ENCODE peak calls at places on chromosome 7, in five cellular contexts. One of them, this sample, is unnamed. For H3K4me1, the result is how much of the 10 kb centered on the place peaks cover.

GRCh38 chr7:102152672-102153585 is 133.7 kb upstream of the SH2B2 start:
- DNase-seq in adrenal gland: no peak
- DNase-seq in mucosa of descending colon: peak
- DNase-seq in cardiac muscle cell: peak
- DNase-seq in RWPE2: peak
- DNase-seq in this sample: no peak

GRCh38 chr7:40024841-40025240 is 74.8 kb downstream of the CDK13 start:
- DNase-seq in mucosa of descending colon: no peak
- DNase-seq in cardiac muscle cell: no peak
- DNase-seq in RWPE2: no peak
- DNase-seq in adrenal gland: no peak
- DNase-seq in this sample: no peak

GRCh38 chr7:51430480-51431086 is 114.0 kb upstream of the COBL start:
- DNase-seq in RWPE2: no peak
- DNase-seq in cardiac muscle cell: peak
- DNase-seq in mucosa of descending colon: peak
- DNase-seq in adrenal gland: peak
- DNase-seq in this sample: peak

GRCh38 chr7:151987748-151988529 is 31.7 kb downstream of the GALNTL5 start:
- DNase-seq in mucosa of descending colon: no peak
- DNase-seq in cardiac muscle cell: peak
- DNase-seq in RWPE2: no peak
- DNase-seq in adrenal gland: no peak
- DNase-seq in this sample: no peak

GRCh38 chr7:81684513-81685262 is 85.2 kb downstream of the HGF start:
- DNase-seq in RWPE2: peak
- DNase-seq in mucosa of descending colon: peak
- DNase-seq in adrenal gland: peak
- DNase-seq in cardiac muscle cell: peak
- DNase-seq in this sample: peak

GRCh38 chr7:117098457-117098856 is 145.2 kb downstream of the ST7 start:
- DNase-seq in cardiac muscle cell: peak
- DNase-seq in adrenal gland: no peak
- DNase-seq in RWPE2: no peak
- DNase-seq in mucosa of descending colon: no peak
- DNase-seq in this sample: no peak

GRCh38 chr7:139886206-139886605 is 57.1 kb downstream of the TBXAS1 start:
- DNase-seq in cardiac muscle cell: no peak
- DNase-seq in adrenal gland: no peak
- DNase-seq in mucosa of descending colon: no peak
- DNase-seq in RWPE2: no peak
- DNase-seq in this sample: no peak

GRCh38 chr7:142248-142955 is 50.0 kb upstream of the FAM20C start:
- DNase-seq in adrenal gland: no peak
- DNase-seq in RWPE2: no peak
- DNase-seq in cardiac muscle cell: peak
- DNase-seq in mucosa of descending colon: peak
- DNase-seq in this sample: peak

GRCh38 chr7:154905615-154906014 is 97.3 kb downstream of the PAXIP1 start:
- DNase-seq in cardiac muscle cell: no peak
- DNase-seq in adrenal gland: no peak
- DNase-seq in RWPE2: no peak
- DNase-seq in mucosa of descending colon: no peak
- DNase-seq in this sample: no peak

GRCh38 chr7:92916751-92917369 is 80.5 kb upstream of the CDK6 start:
- DNase-seq in RWPE2: peak
- DNase-seq in cardiac muscle cell: peak
- DNase-seq in mucosa of descending colon: no peak
- DNase-seq in adrenal gland: no peak
- DNase-seq in this sample: peak

GRCh38 chr7:70190266-70190665 is 592.0 kb downstream of the AUTS2 start:
- DNase-seq in RWPE2: no peak
- DNase-seq in adrenal gland: no peak
- DNase-seq in cardiac muscle cell: no peak
- DNase-seq in mucosa of descending colon: no peak
- DNase-seq in this sample: no peak

GRCh38 chr7:70189776-70190175 is 591.5 kb downstream of the AUTS2 start:
- DNase-seq in adrenal gland: no peak
- DNase-seq in mucosa of descending colon: no peak
- DNase-seq in cardiac muscle cell: no peak
- DNase-seq in RWPE2: no peak
- DNase-seq in this sample: no peak

GRCh38 chr7:70183278-70183677 is 585.0 kb downstream of the AUTS2 start:
- DNase-seq in adrenal gland: no peak
- DNase-seq in RWPE2: no peak
- DNase-seq in cardiac muscle cell: no peak
- DNase-seq in mucosa of descending colon: peak
- DNase-seq in this sample: peak

GRCh38 chr7:70193514-70193913 is 595.2 kb downstream of the AUTS2 start:
- DNase-seq in cardiac muscle cell: peak
- DNase-seq in RWPE2: no peak
- DNase-seq in adrenal gland: no peak
- DNase-seq in mucosa of descending colon: no peak
- DNase-seq in this sample: no peak

DNA sequence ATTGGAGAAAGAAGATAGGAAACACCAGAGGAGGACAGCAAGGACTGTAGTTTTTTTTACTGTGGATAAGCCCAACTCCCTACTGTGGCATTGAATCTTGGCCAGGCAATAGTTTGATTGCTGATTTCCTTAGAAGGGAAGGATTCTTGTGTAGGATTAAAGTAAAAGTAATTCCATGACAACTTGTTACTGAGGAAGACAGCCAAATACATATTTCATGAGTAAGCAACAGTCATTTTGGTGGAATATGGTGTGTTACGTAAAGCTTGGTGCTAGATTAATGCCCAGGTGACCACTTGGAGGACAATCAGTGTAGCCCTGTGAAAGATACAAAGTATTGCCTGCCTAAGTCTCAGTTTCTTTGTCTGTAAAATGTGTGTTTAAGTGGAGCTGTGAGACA is 591.0 kb downstream of the AUTS2 start:
- DNase-seq in adrenal gland: no peak
- DNase-seq in mucosa of descending colon: no peak
- DNase-seq in cardiac muscle cell: no peak
- DNase-seq in RWPE2: no peak
- DNase-seq in this sample: no peak
- H3K4me1 ChIP-seq in adrenal gland: under half
- H3K4me1 ChIP-seq in mucosa of descending colon: under half
- H3K4me1 ChIP-seq in cardiac muscle cell: under half
- H3K4me1 ChIP-seq in RWPE2: under half
- H3K4me1 ChIP-seq in this sample: under half

DNA sequence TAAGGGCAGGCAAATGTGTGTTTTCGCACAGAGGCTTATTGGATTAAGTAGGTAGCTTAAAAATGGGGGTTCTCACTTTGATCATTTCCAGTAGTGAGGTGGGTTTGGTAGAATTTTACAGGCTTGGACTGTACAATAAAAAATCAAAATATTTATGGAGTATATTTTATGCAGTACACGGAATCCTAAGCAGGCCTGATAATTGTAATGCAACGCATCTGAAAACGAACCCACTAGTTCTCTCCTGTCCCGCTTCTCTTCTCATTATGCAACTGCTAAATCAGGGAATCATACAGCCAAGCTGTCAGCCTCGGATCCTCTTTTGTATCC is 377 bp upstream of the POLR1F start:
- DNase-seq in RWPE2: no peak
- DNase-seq in cardiac muscle cell: no peak
- DNase-seq in adrenal gland: no peak
- DNase-seq in mucosa of descending colon: no peak
- DNase-seq in this sample: no peak
- H3K4me3 ChIP-seq in RWPE2: peak
- H3K4me3 ChIP-seq in cardiac muscle cell: no peak
- H3K4me3 ChIP-seq in adrenal gland: peak
- H3K4me3 ChIP-seq in mucosa of descending colon: no peak
- H3K4me3 ChIP-seq in this sample: peak

GRCh38 chr7:150322114-150322832 is 882 bp upstream of the LRRC61 start:
- DNase-seq in mucosa of descending colon: no peak
- DNase-seq in RWPE2: no peak
- DNase-seq in adrenal gland: peak
- DNase-seq in cardiac muscle cell: no peak
- DNase-seq in this sample: no peak

GRCh38 chr7:150325110-150325611 is 1.8 kb upstream of the ACTR3C start:
- DNase-seq in mucosa of descending colon: peak
- DNase-seq in RWPE2: no peak
- DNase-seq in adrenal gland: peak
- DNase-seq in cardiac muscle cell: peak
- DNase-seq in this sample: no peak

GRCh38 chr7:150322833-150323681 is at the start of the genes ACTR3C and LRRC61:
- DNase-seq in mucosa of descending colon: peak
- DNase-seq in cardiac muscle cell: peak
- DNase-seq in adrenal gland: peak
- DNase-seq in RWPE2: no peak
- DNase-seq in this sample: peak

GRCh38 chr7:150324366-150324961 is 1.1 kb upstream of the ACTR3C start:
- DNase-seq in adrenal gland: no peak
- DNase-seq in cardiac muscle cell: peak
- DNase-seq in RWPE2: no peak
- DNase-seq in mucosa of descending colon: peak
- DNase-seq in this sample: no peak

GRCh38 chr7:150323682-150324365 is 479 bp upstream of the ACTR3C start:
- DNase-seq in RWPE2: no peak
- DNase-seq in mucosa of descending colon: no peak
- DNase-seq in cardiac muscle cell: peak
- DNase-seq in adrenal gland: no peak
- DNase-seq in this sample: no peak
- TF ChIP-seq CTCF in RWPE2: peak
- TF ChIP-seq CTCF in mucosa of descending colon: no peak
- TF ChIP-seq CTCF in cardiac muscle cell: no peak
- TF ChIP-seq CTCF in adrenal gland: no peak
- TF ChIP-seq CTCF in this sample: no peak

DNA sequence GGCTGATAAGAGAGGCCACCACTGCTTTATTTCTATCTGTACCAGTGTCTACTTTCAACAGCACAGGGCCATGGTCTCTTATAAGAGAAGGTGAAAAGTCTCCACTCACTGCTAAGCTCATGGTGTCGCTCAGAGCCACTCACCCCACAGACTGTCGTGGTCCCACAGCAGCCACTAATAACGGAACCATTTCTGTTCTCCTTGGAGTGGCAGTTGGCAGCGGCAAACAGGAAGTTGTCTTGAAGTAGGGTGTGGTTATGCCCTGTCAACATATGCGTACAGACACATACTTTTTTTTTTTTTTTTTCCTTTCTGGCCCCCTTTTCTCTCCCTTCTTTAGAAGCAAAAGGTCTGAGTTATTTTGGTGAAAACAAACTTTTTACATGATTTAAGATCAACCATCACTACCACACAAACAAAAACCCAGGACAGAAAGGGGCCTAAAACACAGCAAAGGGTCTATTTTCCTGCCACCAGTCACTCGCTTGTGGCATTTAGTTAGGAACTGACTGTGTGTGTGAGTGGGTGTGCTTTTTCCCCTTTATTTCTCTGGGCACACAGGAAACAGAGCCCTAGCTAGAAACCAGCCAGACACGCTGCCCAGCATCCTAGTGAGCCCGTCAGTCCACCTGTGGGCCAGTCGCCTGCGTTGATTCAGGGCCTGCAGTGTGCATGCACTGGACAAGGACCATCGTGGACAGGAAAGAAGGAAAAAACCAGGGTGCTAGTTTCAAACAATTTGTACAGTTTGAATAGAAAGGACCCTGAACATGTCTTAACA is 96.7 kb upstream of the EFCAB10 start:
- DNase-seq in adrenal gland: no peak
- DNase-seq in cardiac muscle cell: no peak
- DNase-seq in RWPE2: no peak
- DNase-seq in mucosa of descending colon: peak
- DNase-seq in this sample: no peak
- H3K4me1 ChIP-seq in adrenal gland: under half
- H3K4me1 ChIP-seq in cardiac muscle cell: under half
- H3K4me1 ChIP-seq in RWPE2: under half
- H3K4me1 ChIP-seq in mucosa of descending colon: under half
- H3K4me1 ChIP-seq in this sample: under half

GRCh38 chr7:137990251-137990901 is 11.5 kb downstream of the CREB3L2 start:
- DNase-seq in mucosa of descending colon: no peak
- DNase-seq in adrenal gland: no peak
- DNase-seq in cardiac muscle cell: peak
- DNase-seq in RWPE2: no peak
- DNase-seq in this sample: no peak
- H3K4me3 ChIP-seq in mucosa of descending colon: no peak
- H3K4me3 ChIP-seq in adrenal gland: peak
- H3K4me3 ChIP-seq in cardiac muscle cell: no peak
- H3K4me3 ChIP-seq in RWPE2: no peak
- H3K4me3 ChIP-seq in this sample: no peak

DNA sequence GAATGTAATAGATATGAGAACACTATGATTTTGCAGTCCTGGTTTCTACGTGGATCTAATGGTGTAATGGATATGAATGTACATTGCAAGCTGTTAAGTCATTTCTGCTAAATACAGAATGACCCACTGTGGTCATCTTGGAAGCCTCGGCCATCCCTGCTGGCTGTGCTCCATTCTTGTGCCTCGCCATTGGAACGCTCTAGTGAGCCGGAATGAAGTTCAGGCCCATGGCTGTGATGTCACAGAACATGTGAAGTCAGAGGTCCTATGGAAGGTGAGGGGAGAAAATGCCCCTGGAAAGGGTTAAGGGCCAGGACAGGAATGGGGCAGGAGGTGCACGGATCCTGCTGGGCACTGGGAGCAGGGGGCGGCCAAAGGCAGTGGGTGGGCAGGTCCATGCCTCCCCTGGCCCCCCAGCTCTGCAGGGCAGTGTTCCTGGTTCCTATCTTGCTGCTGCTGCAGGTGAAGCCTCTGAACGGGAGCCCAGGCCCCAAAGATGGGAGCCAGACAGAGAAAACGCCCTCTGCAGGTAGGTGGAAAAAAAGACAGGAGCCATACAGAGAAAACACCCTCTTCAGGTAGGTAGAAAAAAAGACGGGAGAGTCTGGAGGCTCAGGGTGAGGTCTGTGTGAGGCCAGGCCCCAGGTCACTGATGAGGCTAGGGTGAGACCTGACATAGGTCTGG is at the start of gene LLCFC1:
- DNase-seq in RWPE2: no peak
- DNase-seq in mucosa of descending colon: no peak
- DNase-seq in adrenal gland: no peak
- DNase-seq in cardiac muscle cell: no peak
- DNase-seq in this sample: no peak
- TF ChIP-seq CTCF in RWPE2: no peak
- TF ChIP-seq CTCF in mucosa of descending colon: no peak
- TF ChIP-seq CTCF in adrenal gland: no peak
- TF ChIP-seq CTCF in cardiac muscle cell: no peak
- TF ChIP-seq CTCF in this sample: peak